ENCODE peak calls at places on chromosomes 3 and 15, in seven cellular contexts. One of them, this sample, is unnamed.

GRCh38 chr3:114827495-114827894 is 319.6 kb downstream of the ZBTB20 start:
- DNase-seq in upper lobe of right lung: no peak
- DNase-seq in uterus: no peak
- DNase-seq in cardiac muscle cell: peak; percentile 66
- DNase-seq in heart right ventricle: peak; percentile 24
- DNase-seq in keratinocyte: no peak
- DNase-seq in lower lobe of right lung: no peak
- DNase-seq in this sample: peak; percentile 19

GRCh38 chr3:52210550-52211046 is 12.6 kb downstream of the ALAS1 start:
- DNase-seq in lower lobe of right lung: no peak
- DNase-seq in keratinocyte: no peak
- DNase-seq in heart right ventricle: no peak
- DNase-seq in cardiac muscle cell: peak; percentile 91
- DNase-seq in uterus: no peak
- DNase-seq in upper lobe of right lung: no peak
- DNase-seq in this sample: no peak

GRCh38 chr15:69289312-69290146 is 9.2 kb upstream of the PAQR5 start:
- DNase-seq in cardiac muscle cell: no peak
- DNase-seq in lower lobe of right lung: no peak
- DNase-seq in upper lobe of right lung: peak; percentile 19
- DNase-seq in heart right ventricle: no peak
- DNase-seq in keratinocyte: no peak
- DNase-seq in uterus: no peak
- DNase-seq in this sample: no peak

GRCh38 chr15:52379395-52380111 is 83.9 kb upstream of the MYO5C start:
- DNase-seq in cardiac muscle cell: no peak
- DNase-seq in lower lobe of right lung: no peak
- DNase-seq in upper lobe of right lung: no peak
- DNase-seq in heart right ventricle: no peak
- DNase-seq in keratinocyte: no peak
- DNase-seq in uterus: no peak
- DNase-seq in this sample: no peak

GRCh38 chr15:20341901-20342605 is 199.5 kb downstream of the GOLGA6L6 start:
- DNase-seq in lower lobe of right lung: peak; percentile 90
- DNase-seq in heart right ventricle: peak; percentile 73
- DNase-seq in keratinocyte: no peak
- DNase-seq in upper lobe of right lung: peak; percentile 89
- DNase-seq in uterus: peak; percentile 61
- DNase-seq in cardiac muscle cell: peak; percentile 20
- DNase-seq in this sample: no peak

GRCh38 chr3:127780536-127781400 is 41.5 kb downstream of the MGLL start:
- DNase-seq in heart right ventricle: no peak
- DNase-seq in lower lobe of right lung: no peak
- DNase-seq in uterus: no peak
- DNase-seq in cardiac muscle cell: no peak
- DNase-seq in upper lobe of right lung: no peak
- DNase-seq in keratinocyte: no peak
- DNase-seq in this sample: no peak

GRCh38 chr3:141262306-141262705 is 30.7 kb downstream of the PXYLP1 start:
- DNase-seq in upper lobe of right lung: no peak
- DNase-seq in lower lobe of right lung: no peak
- DNase-seq in cardiac muscle cell: no peak
- DNase-seq in heart right ventricle: no peak
- DNase-seq in uterus: no peak
- DNase-seq in keratinocyte: no peak
- DNase-seq in this sample: peak; percentile 18

GRCh38 chr3:191269289-191270085 is 59.7 kb upstream of the CCDC50 start:
- DNase-seq in keratinocyte: no peak
- DNase-seq in cardiac muscle cell: no peak
- DNase-seq in lower lobe of right lung: no peak
- DNase-seq in uterus: no peak
- DNase-seq in upper lobe of right lung: no peak
- DNase-seq in heart right ventricle: no peak
- DNase-seq in this sample: peak; percentile 59

GRCh38 chr3:82409842-82410241 is 648.4 kb upstream of the GBE1 start:
- DNase-seq in keratinocyte: no peak
- DNase-seq in upper lobe of right lung: no peak
- DNase-seq in heart right ventricle: no peak
- DNase-seq in lower lobe of right lung: no peak
- DNase-seq in uterus: no peak
- DNase-seq in cardiac muscle cell: no peak
- DNase-seq in this sample: no peak

GRCh38 chr3:139185482-139185881 is 140.8 kb upstream of the PRR23C start:
- DNase-seq in heart right ventricle: no peak
- DNase-seq in uterus: peak; percentile 21
- DNase-seq in cardiac muscle cell: no peak
- DNase-seq in lower lobe of right lung: no peak
- DNase-seq in keratinocyte: no peak
- DNase-seq in upper lobe of right lung: no peak
- DNase-seq in this sample: no peak

GRCh38 chr3:14405120-14405885 is 2.9 kb downstream of the SLC6A6 start:
- DNase-seq in upper lobe of right lung: no peak
- DNase-seq in lower lobe of right lung: no peak
- DNase-seq in keratinocyte: no peak
- DNase-seq in heart right ventricle: no peak
- DNase-seq in cardiac muscle cell: peak; percentile 44
- DNase-seq in uterus: peak; percentile 60
- DNase-seq in this sample: no peak

GRCh38 chr3:14407203-14407602 is 4.8 kb downstream of the SLC6A6 start:
- DNase-seq in lower lobe of right lung: no peak
- DNase-seq in uterus: no peak
- DNase-seq in upper lobe of right lung: no peak
- DNase-seq in heart right ventricle: no peak
- DNase-seq in cardiac muscle cell: no peak
- DNase-seq in keratinocyte: no peak
- DNase-seq in this sample: no peak

GRCh38 chr3:14406762-14407161 is 4.4 kb downstream of the SLC6A6 start:
- DNase-seq in cardiac muscle cell: no peak
- DNase-seq in keratinocyte: no peak
- DNase-seq in lower lobe of right lung: no peak
- DNase-seq in uterus: no peak
- DNase-seq in upper lobe of right lung: no peak
- DNase-seq in heart right ventricle: no peak
- DNase-seq in this sample: no peak

GRCh38 chr3:14405886-14406238 is 3.5 kb downstream of the SLC6A6 start:
- DNase-seq in uterus: no peak
- DNase-seq in cardiac muscle cell: no peak
- DNase-seq in heart right ventricle: no peak
- DNase-seq in keratinocyte: no peak
- DNase-seq in upper lobe of right lung: no peak
- DNase-seq in lower lobe of right lung: peak; percentile 65
- DNase-seq in this sample: no peak

GRCh38 chr3:14406336-14406735 is 3.9 kb downstream of the SLC6A6 start:
- DNase-seq in keratinocyte: no peak
- DNase-seq in heart right ventricle: no peak
- DNase-seq in lower lobe of right lung: no peak
- DNase-seq in upper lobe of right lung: no peak
- DNase-seq in cardiac muscle cell: no peak
- DNase-seq in uterus: no peak
- DNase-seq in this sample: no peak
- H3K4me3 ChIP-seq in keratinocyte: no peak overlapping the region
- H3K4me3 ChIP-seq in heart right ventricle: no peak overlapping the region
- H3K4me3 ChIP-seq in lower lobe of right lung: no peak overlapping the region
- H3K4me3 ChIP-seq in upper lobe of right lung: no peak overlapping the region
- H3K4me3 ChIP-seq in cardiac muscle cell: no peak overlapping the region
- H3K4me3 ChIP-seq in uterus: no peak overlapping the region
- H3K4me3 ChIP-seq in this sample: no peak overlapping the region

GRCh38 chr3:188421151-188421821 is 267.3 kb downstream of the LPP start:
- DNase-seq in keratinocyte: no peak
- DNase-seq in upper lobe of right lung: no peak
- DNase-seq in lower lobe of right lung: no peak
- DNase-seq in heart right ventricle: no peak
- DNase-seq in uterus: no peak
- DNase-seq in cardiac muscle cell: peak; percentile 81
- DNase-seq in this sample: peak; percentile 87
- H3K4me3 ChIP-seq in keratinocyte: no peak overlapping the region
- H3K4me3 ChIP-seq in upper lobe of right lung: no peak overlapping the region
- H3K4me3 ChIP-seq in lower lobe of right lung: no peak overlapping the region
- H3K4me3 ChIP-seq in heart right ventricle: no peak overlapping the region
- H3K4me3 ChIP-seq in uterus: no peak overlapping the region
- H3K4me3 ChIP-seq in cardiac muscle cell: no peak overlapping the region
- H3K4me3 ChIP-seq in this sample: no peak overlapping the region

DNA sequence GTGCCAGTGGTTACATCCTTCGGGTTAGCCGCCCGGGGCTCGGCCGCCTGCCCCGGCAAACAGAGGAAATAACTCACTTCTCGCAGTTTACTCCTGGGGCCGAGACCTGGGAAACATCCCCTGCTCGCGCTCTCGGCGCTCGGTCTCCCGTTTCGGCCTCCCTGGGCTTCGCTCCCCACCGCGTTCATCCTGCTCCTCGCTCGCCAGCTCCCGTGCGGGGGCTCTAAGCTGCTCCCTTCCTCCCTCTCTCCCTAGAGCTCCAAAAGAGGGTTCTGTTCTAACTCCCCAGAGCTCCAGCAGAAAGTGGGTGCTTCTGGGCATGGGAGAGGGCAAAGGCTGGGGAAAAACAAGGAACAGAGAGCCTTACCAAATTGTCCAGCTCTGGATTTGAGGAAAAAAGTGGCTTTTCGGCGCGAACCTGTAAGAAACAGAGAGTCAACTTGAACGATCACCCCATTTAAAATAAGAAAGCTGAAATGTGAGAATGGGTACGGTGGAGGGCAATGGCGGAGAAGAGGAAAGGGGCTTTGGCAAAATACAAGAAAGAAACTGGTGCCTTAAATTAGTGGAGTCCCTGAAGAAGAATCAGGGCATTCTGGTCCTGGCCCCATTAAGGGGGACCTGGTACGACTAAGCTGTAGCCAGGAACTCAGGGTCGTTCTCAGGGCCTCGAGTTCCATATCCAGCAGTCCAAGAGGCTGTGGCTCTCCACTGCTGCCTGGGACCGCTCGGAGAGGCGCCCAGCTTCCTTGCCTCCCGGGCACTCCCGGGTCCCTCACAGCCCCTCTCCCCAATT is 5.0 kb downstream of the MEIS2 start:
- DNase-seq in uterus: peak; percentile 25
- DNase-seq in keratinocyte: no peak
- DNase-seq in lower lobe of right lung: no peak
- DNase-seq in heart right ventricle: no peak
- DNase-seq in upper lobe of right lung: no peak
- DNase-seq in cardiac muscle cell: no peak
- DNase-seq in this sample: no peak
- H3K4me3 ChIP-seq in uterus: peak overlapping the region; percentile 92
- H3K4me3 ChIP-seq in keratinocyte: no peak overlapping the region
- H3K4me3 ChIP-seq in lower lobe of right lung: peak overlapping the region; percentile 56
- H3K4me3 ChIP-seq in heart right ventricle: peak overlapping the region; percentile 55
- H3K4me3 ChIP-seq in upper lobe of right lung: peak overlapping the region; percentile 76
- H3K4me3 ChIP-seq in cardiac muscle cell: peak overlapping the region; percentile 98
- H3K4me3 ChIP-seq in this sample: peak overlapping the region; percentile 88

GRCh38 chr15:25327671-25328070 is 111.2 kb downstream of the UBE3A start:
- DNase-seq in heart right ventricle: no peak
- DNase-seq in cardiac muscle cell: no peak
- DNase-seq in lower lobe of right lung: no peak
- DNase-seq in upper lobe of right lung: no peak
- DNase-seq in uterus: no peak
- DNase-seq in keratinocyte: no peak
- DNase-seq in this sample: no peak
- H3K4me3 ChIP-seq in heart right ventricle: no peak overlapping the region
- H3K4me3 ChIP-seq in cardiac muscle cell: no peak overlapping the region
- H3K4me3 ChIP-seq in lower lobe of right lung: no peak overlapping the region
- H3K4me3 ChIP-seq in upper lobe of right lung: no peak overlapping the region
- H3K4me3 ChIP-seq in uterus: no peak overlapping the region
- H3K4me3 ChIP-seq in keratinocyte: no peak overlapping the region
- H3K4me3 ChIP-seq in this sample: no peak overlapping the region

DNA sequence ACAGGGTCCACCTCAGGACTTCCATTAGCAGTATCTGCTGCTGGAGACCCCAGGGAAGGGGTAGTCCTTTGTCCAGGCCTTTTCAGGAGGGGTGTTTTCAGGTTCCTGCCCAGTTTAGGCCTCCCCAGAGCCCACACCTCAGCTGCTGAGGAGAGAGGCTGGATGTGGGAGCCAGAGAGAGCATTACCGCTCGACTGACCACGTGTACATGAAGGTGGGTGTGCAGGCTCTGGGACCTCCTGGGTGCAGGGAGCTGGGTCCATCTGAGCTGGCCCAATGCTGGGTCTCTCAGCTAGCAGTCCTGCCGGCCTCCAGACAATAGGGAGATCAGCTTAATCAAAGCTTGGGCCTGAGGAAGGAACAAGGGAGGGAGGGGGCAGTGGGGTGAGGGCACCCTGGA is 29.1 kb upstream of the POLG start:
- DNase-seq in keratinocyte: no peak
- DNase-seq in heart right ventricle: no peak
- DNase-seq in upper lobe of right lung: no peak
- DNase-seq in lower lobe of right lung: no peak
- DNase-seq in uterus: no peak
- DNase-seq in cardiac muscle cell: no peak
- DNase-seq in this sample: no peak
- H3K4me3 ChIP-seq in keratinocyte: no peak overlapping the region
- H3K4me3 ChIP-seq in heart right ventricle: no peak overlapping the region
- H3K4me3 ChIP-seq in upper lobe of right lung: no peak overlapping the region
- H3K4me3 ChIP-seq in lower lobe of right lung: no peak overlapping the region
- H3K4me3 ChIP-seq in uterus: no peak overlapping the region
- H3K4me3 ChIP-seq in cardiac muscle cell: no peak overlapping the region
- H3K4me3 ChIP-seq in this sample: no peak overlapping the region

GRCh38 chr3:180036678-180037455 is at the start of gene PEX5L:
- DNase-seq in cardiac muscle cell: peak; percentile 48
- DNase-seq in keratinocyte: no peak
- DNase-seq in lower lobe of right lung: peak; percentile 57
- DNase-seq in heart right ventricle: peak; percentile 10
- DNase-seq in upper lobe of right lung: peak; percentile 80
- DNase-seq in uterus: no peak
- DNase-seq in this sample: peak; percentile 9

GRCh38 chr3:180040966-180041365 is 4.2 kb upstream of the PEX5L start:
- DNase-seq in uterus: no peak
- DNase-seq in heart right ventricle: no peak
- DNase-seq in cardiac muscle cell: no peak
- DNase-seq in upper lobe of right lung: no peak
- DNase-seq in lower lobe of right lung: no peak
- DNase-seq in keratinocyte: no peak
- DNase-seq in this sample: no peak

GRCh38 chr3:180036092-180036677 is 552 bp downstream of the PEX5L start:
- DNase-seq in heart right ventricle: no peak
- DNase-seq in uterus: no peak
- DNase-seq in lower lobe of right lung: no peak
- DNase-seq in upper lobe of right lung: no peak
- DNase-seq in cardiac muscle cell: no peak
- DNase-seq in keratinocyte: no peak
- DNase-seq in this sample: no peak
- H3K4me3 ChIP-seq in heart right ventricle: no peak overlapping the region
- H3K4me3 ChIP-seq in uterus: no peak overlapping the region
- H3K4me3 ChIP-seq in lower lobe of right lung: peak overlapping the region; percentile 18
- H3K4me3 ChIP-seq in upper lobe of right lung: peak overlapping the region; percentile 14
- H3K4me3 ChIP-seq in cardiac muscle cell: peak overlapping the region; percentile 39
- H3K4me3 ChIP-seq in keratinocyte: no peak overlapping the region
- H3K4me3 ChIP-seq in this sample: peak overlapping the region; percentile 43

GRCh38 chr3:153829596-153830170 is 291.5 kb upstream of the ARHGEF26 start:
- DNase-seq in upper lobe of right lung: no peak
- DNase-seq in keratinocyte: no peak
- DNase-seq in heart right ventricle: no peak
- DNase-seq in uterus: no peak
- DNase-seq in cardiac muscle cell: peak; percentile 52
- DNase-seq in lower lobe of right lung: no peak
- DNase-seq in this sample: no peak
- H3K4me3 ChIP-seq in upper lobe of right lung: no peak overlapping the region
- H3K4me3 ChIP-seq in keratinocyte: no peak overlapping the region
- H3K4me3 ChIP-seq in heart right ventricle: no peak overlapping the region
- H3K4me3 ChIP-seq in uterus: no peak overlapping the region
- H3K4me3 ChIP-seq in cardiac muscle cell: no peak overlapping the region
- H3K4me3 ChIP-seq in lower lobe of right lung: no peak overlapping the region
- H3K4me3 ChIP-seq in this sample: no peak overlapping the region

This sample was measured in astrocyte of the cerebellum.